ENCODE peak calls at places on chromosomes 12 and 14, in six cellular contexts. One of them, this sample, is unnamed.
A peak's percentile ranks its signal among the peaks of the same experiment; 100 is the strongest.

GRCh38 chr14:45249847-45250575 is 3.0 kb downstream of the MIS18BP1 start:
- DNase-seq in MCF 10A: peak; percentile 47
- DNase-seq in HEK293T: no peak
- DNase-seq in stimulated activated effector memory CD8-positive, alpha-beta T cell treated with anti-CD3 and anti-CD28 coated beads, Interleukin-12 subunit alpha, Interleukin-12 subunit beta, amount 100 ng/mL, for 72 hours: no peak
- DNase-seq in COR-L47: no peak
- DNase-seq in MG63: no peak
- DNase-seq in this sample: no peak

GRCh38 chr14:88013750-88014349 is 8.9 kb downstream of the GPR65 start:
- DNase-seq in MCF 10A: peak; percentile 69
- DNase-seq in HEK293T: peak; percentile 60
- DNase-seq in stimulated activated effector memory CD8-positive, alpha-beta T cell treated with anti-CD3 and anti-CD28 coated beads, Interleukin-12 subunit alpha, Interleukin-12 subunit beta, amount 100 ng/mL, for 72 hours: no peak
- DNase-seq in COR-L47: peak; percentile 22
- DNase-seq in MG63: peak; percentile 16
- DNase-seq in this sample: peak; percentile 78

GRCh38 chr12:122730215-122731014 is at the start of gene HCAR1:
- DNase-seq in MCF 10A: no peak
- DNase-seq in HEK293T: no peak
- DNase-seq in stimulated activated effector memory CD8-positive, alpha-beta T cell treated with anti-CD3 and anti-CD28 coated beads, Interleukin-12 subunit alpha, Interleukin-12 subunit beta, amount 100 ng/mL, for 72 hours: no peak
- DNase-seq in COR-L47: peak; percentile 52
- DNase-seq in MG63: peak; percentile 45
- DNase-seq in this sample: peak; percentile 30

GRCh38 chr12:127657036-127657435 is 609.9 kb upstream of the TMEM132C start:
- DNase-seq in MCF 10A: no peak
- DNase-seq in HEK293T: no peak
- DNase-seq in stimulated activated effector memory CD8-positive, alpha-beta T cell treated with anti-CD3 and anti-CD28 coated beads, Interleukin-12 subunit alpha, Interleukin-12 subunit beta, amount 100 ng/mL, for 72 hours: no peak
- DNase-seq in COR-L47: no peak
- DNase-seq in MG63: no peak
- DNase-seq in this sample: no peak

GRCh38 chr14:65392296-65392695 is 20.2 kb upstream of the FUT8 start:
- DNase-seq in MCF 10A: no peak
- DNase-seq in HEK293T: no peak
- DNase-seq in stimulated activated effector memory CD8-positive, alpha-beta T cell treated with anti-CD3 and anti-CD28 coated beads, Interleukin-12 subunit alpha, Interleukin-12 subunit beta, amount 100 ng/mL, for 72 hours: no peak
- DNase-seq in COR-L47: no peak
- DNase-seq in MG63: no peak
- DNase-seq in this sample: no peak

GRCh38 chr14:94992046-94992445 is 165.3 kb downstream of the DICER1 start:
- DNase-seq in MCF 10A: peak; percentile 84
- DNase-seq in HEK293T: no peak
- DNase-seq in stimulated activated effector memory CD8-positive, alpha-beta T cell treated with anti-CD3 and anti-CD28 coated beads, Interleukin-12 subunit alpha, Interleukin-12 subunit beta, amount 100 ng/mL, for 72 hours: no peak
- DNase-seq in COR-L47: no peak
- DNase-seq in MG63: no peak
- DNase-seq in this sample: no peak

GRCh38 chr14:58805057-58805456 is 167.3 kb downstream of the DACT1 start:
- DNase-seq in MCF 10A: no peak
- DNase-seq in HEK293T: peak; percentile 31
- DNase-seq in stimulated activated effector memory CD8-positive, alpha-beta T cell treated with anti-CD3 and anti-CD28 coated beads, Interleukin-12 subunit alpha, Interleukin-12 subunit beta, amount 100 ng/mL, for 72 hours: no peak
- DNase-seq in COR-L47: no peak
- DNase-seq in MG63: no peak
- DNase-seq in this sample: no peak

GRCh38 chr12:91763654-91764439 is 381.8 kb downstream of the BTG1 start:
- DNase-seq in MCF 10A: no peak
- DNase-seq in HEK293T: no peak
- DNase-seq in stimulated activated effector memory CD8-positive, alpha-beta T cell treated with anti-CD3 and anti-CD28 coated beads, Interleukin-12 subunit alpha, Interleukin-12 subunit beta, amount 100 ng/mL, for 72 hours: no peak
- DNase-seq in COR-L47: no peak
- DNase-seq in MG63: no peak
- DNase-seq in this sample: no peak

GRCh38 chr14:100566119-100566518 is 21.1 kb downstream of the BEGAIN start:
- DNase-seq in MCF 10A: no peak
- DNase-seq in HEK293T: no peak
- DNase-seq in stimulated activated effector memory CD8-positive, alpha-beta T cell treated with anti-CD3 and anti-CD28 coated beads, Interleukin-12 subunit alpha, Interleukin-12 subunit beta, amount 100 ng/mL, for 72 hours: no peak
- DNase-seq in COR-L47: no peak
- DNase-seq in MG63: no peak
- DNase-seq in this sample: no peak

This sample was measured in mesendoderm.